ENCODE peak calls at places on chromosome 3, in nine cellular contexts. P is adrenal gland, H is breast epithelium, O is heart left ventricle, M is upper lobe of left lung, X is GM12891, U is H54, K is Peyer's patch, Y is GM12892. A is an unnamed sample.

GRCh38 chr3:12423918-12424634 is 60.2 kb upstream of the TSEN2 start:
- DNase-seq in P (peak), H (no peak), O (no peak), M (no peak), X (no peak), U (no peak), K (no peak), Y (no peak), A (no peak)

GRCh38 chr3:184620799-184621119 is 59.2 kb downstream of the EPHB3 start:
- DNase-seq in P (no peak), H (no peak), O (no peak), M (no peak), X (no peak), U (no peak), K (no peak), Y (no peak), A (no peak)

GRCh38 chr3:186381424-186382216 is 19.6 kb upstream of the DGKG start:
- DNase-seq in P (no peak), H (no peak), O (no peak), M (no peak), X (no peak), U (no peak), K (peak), Y (no peak), A (no peak)

GRCh38 chr3:115937054-115937453 is 313.7 kb downstream of the GAP43 start:
- DNase-seq in P (no peak), H (no peak), O (no peak), M (no peak), X (no peak), U (no peak), K (no peak), Y (no peak), A (no peak)

GRCh38 chr3:134317106-134317947 is 56.9 kb downstream of the AMOTL2 start:
- DNase-seq in P (peak), H (no peak), O (no peak), M (no peak), X (no peak), U (no peak), K (no peak), Y (no peak), A (no peak)

GRCh38 chr3:122925756-122926155 is 101.8 kb downstream of the SEMA5B start:
- DNase-seq in P (no peak), H (no peak), O (no peak), M (no peak), X (no peak), U (no peak), K (no peak), Y (no peak), A (no peak)

GRCh38 chr3:101281616-101282015 is 38.8 kb downstream of the IMPG2 start:
- DNase-seq in P (no peak), H (no peak), O (no peak), M (no peak), X (no peak), U (no peak), K (no peak), Y (no peak), A (no peak)

GRCh38 chr3:104632947-104633346 is 733.8 kb upstream of the ALCAM start:
- DNase-seq in P (no peak), H (no peak), O (no peak), M (no peak), X (no peak), U (no peak), K (no peak), Y (no peak), A (no peak)

GRCh38 chr3:85903434-85903833 is 944.6 kb downstream of the CADM2 start:
- DNase-seq in P (no peak), H (no peak), O (no peak), M (no peak), X (no peak), U (no peak), K (no peak), Y (no peak), A (no peak)

GRCh38 chr3:161914703-161915102 is 418.1 kb downstream of the OTOL1 start:
- DNase-seq in P (no peak), H (no peak), O (peak), M (no peak), X (no peak), U (no peak), K (no peak), Y (no peak), A (peak)

GRCh38 chr3:149970716-149971402 is at the start of gene PFN2:
- DNase-seq in P (peak), H (peak), O (peak), M (peak), X (peak), U (peak), K (peak), Y (peak), A (peak)

GRCh38 chr3:133988631-133989161 is 41.0 kb downstream of the SLCO2A1 start:
- DNase-seq in P (no peak), H (peak), O (no peak), M (no peak), X (no peak), U (no peak), K (no peak), Y (no peak), A (no peak)

GRCh38 chr3:63400259-63400860 is 122.3 kb downstream of the SYNPR start:
- DNase-seq in P (no peak), H (no peak), O (no peak), M (no peak), X (no peak), U (no peak), K (no peak), Y (no peak), A (no peak)

GRCh38 chr3:153221748-153222162 is 59.7 kb downstream of the RAP2B start:
- DNase-seq in P (peak), H (peak), O (peak), M (no peak), X (peak), U (peak), K (peak), Y (peak), A (peak)

GRCh38 chr3:119580148-119580760 is 962 bp downstream of the ADPRH start:
- DNase-seq in P (peak), H (no peak), O (peak), M (no peak), X (peak), U (no peak), K (no peak), Y (peak), A (peak)

GRCh38 chr3:159091936-159092335 is 290.1 kb downstream of the MFSD1 start:
- DNase-seq in P (no peak), H (no peak), O (no peak), M (no peak), X (no peak), U (no peak), K (no peak), Y (no peak), A (no peak)

GRCh38 chr3:127535901-127536817 is 54.4 kb downstream of the TPRA1 start:
- DNase-seq in P (no peak), H (no peak), O (no peak), M (no peak), X (no peak), U (no peak), K (peak), Y (no peak), A (no peak)

GRCh38 chr3:78497025-78497424 is 1270.8 kb downstream of the ROBO1 start:
- DNase-seq in P (peak), H (no peak), O (peak), M (no peak), X (no peak), U (no peak), K (no peak), Y (no peak), A (no peak)

GRCh38 chr3:46380471-46381215 is 9.9 kb downstream of the CCR5 start:
- DNase-seq in P (no peak), H (peak), O (no peak), M (no peak), X (no peak), U (no peak), K (no peak), Y (no peak), A (no peak)

GRCh38 chr3:164278550-164278949 is 799.7 kb downstream of the SI start:
- DNase-seq in P (no peak), H (no peak), O (no peak), M (no peak), X (no peak), U (no peak), K (no peak), Y (no peak), A (no peak)

GRCh38 chr3:153138267-153139210 is 23.5 kb upstream of the RAP2B start:
- DNase-seq in P (peak), H (peak), O (peak), M (no peak), X (no peak), U (no peak), K (peak), Y (peak), A (peak)

GRCh38 chr3:185402561-185402960 is 39.6 kb downstream of the MAP3K13 start:
- DNase-seq in P (peak), H (no peak), O (no peak), M (no peak), X (no peak), U (no peak), K (no peak), Y (no peak), A (no peak)

GRCh38 chr3:66106788-66107187 is 68.1 kb upstream of the MAGI1 start:
- DNase-seq in P (no peak), H (no peak), O (no peak), M (no peak), X (no peak), U (no peak), K (no peak), Y (no peak), A (no peak)

GRCh38 chr3:4980229-4981159 is 1.3 kb downstream of the BHLHE40 start:
- DNase-seq in P (peak), H (peak), O (peak), M (peak), X (peak), U (no peak), K (peak), Y (no peak), A (peak)

GRCh38 chr3:4983739-4984510 is 4.7 kb downstream of the BHLHE40 start:
- DNase-seq in P (peak), H (no peak), O (peak), M (no peak), X (peak), U (no peak), K (peak), Y (no peak), A (peak)

GRCh38 chr3:4982773-4983738 is 3.8 kb downstream of the BHLHE40 start:
- DNase-seq in P (peak), H (no peak), O (no peak), M (peak), X (no peak), U (no peak), K (no peak), Y (no peak), A (no peak)

GRCh38 chr3:4981160-4981687 is 2.0 kb downstream of the BHLHE40 start:
- DNase-seq in P (peak), H (no peak), O (no peak), M (no peak), X (no peak), U (no peak), K (no peak), Y (no peak), A (no peak)

GRCh38 chr3:4981688-4982494 is 2.7 kb downstream of the BHLHE40 start:
- DNase-seq in P (peak), H (peak), O (no peak), M (no peak), X (no peak), U (no peak), K (no peak), Y (no peak), A (peak)
- TF ChIP-seq POLR2A in P (peak), H (no peak), O (no peak), M (no peak), X (no peak), U (no peak), K (no peak), Y (peak), A (peak)

GRCh38 chr3:50365080-50365841 is 5.9 kb upstream of the TMEM115 start:
- DNase-seq in P (peak), H (peak), O (peak), M (peak), X (peak), U (no peak), K (peak), Y (peak), A (peak)
- TF ChIP-seq POLR2A in P (peak), H (no peak), O (no peak), M (no peak), X (no peak), U (no peak), K (peak), Y (no peak), A (no peak)

DNA sequence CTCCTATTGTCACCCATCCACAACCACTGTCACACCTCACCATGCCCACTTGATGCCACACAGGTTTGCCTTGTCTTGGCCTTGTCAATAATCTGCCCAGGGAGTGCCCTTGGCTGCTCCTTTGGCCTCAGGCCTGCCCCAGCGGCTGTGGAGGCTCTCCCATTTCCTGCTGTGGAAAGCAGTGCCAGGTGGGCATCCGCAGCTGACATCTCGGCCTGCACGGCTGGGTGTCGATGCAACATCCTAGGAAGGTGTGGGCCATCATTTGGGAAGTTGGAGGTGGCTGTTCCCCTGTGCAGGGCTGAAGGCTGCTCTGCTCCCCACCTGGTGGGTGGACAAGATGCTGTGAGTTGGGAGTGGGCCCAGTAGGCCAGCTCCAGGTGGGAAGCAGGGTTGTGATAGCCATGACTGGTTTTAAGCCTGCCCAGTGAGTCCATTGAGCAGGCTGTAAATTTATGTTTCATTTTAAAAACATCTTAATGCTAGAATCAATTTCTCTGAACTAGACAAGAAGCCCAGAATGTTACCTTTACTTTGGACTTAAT is 12.5 kb downstream of the DNAH1 start:
- DNase-seq in P (no peak), H (no peak), O (no peak), M (no peak), X (no peak), U (no peak), K (no peak), Y (no peak), A (no peak)
- TF ChIP-seq POLR2A in P (no peak), H (no peak), O (no peak), M (no peak), X (no peak), U (no peak), K (no peak), Y (no peak), A (no peak)

GRCh38 chr3:48598323-48599076 is 3.4 kb upstream of the COL7A1 start:
- DNase-seq in P (peak), H (peak), O (peak), M (peak), X (no peak), U (peak), K (no peak), Y (no peak), A (no peak)
- TF ChIP-seq POLR2A in P (no peak), H (no peak), O (no peak), M (no peak), X (no peak), U (no peak), K (no peak), Y (no peak), A (no peak)

DNA sequence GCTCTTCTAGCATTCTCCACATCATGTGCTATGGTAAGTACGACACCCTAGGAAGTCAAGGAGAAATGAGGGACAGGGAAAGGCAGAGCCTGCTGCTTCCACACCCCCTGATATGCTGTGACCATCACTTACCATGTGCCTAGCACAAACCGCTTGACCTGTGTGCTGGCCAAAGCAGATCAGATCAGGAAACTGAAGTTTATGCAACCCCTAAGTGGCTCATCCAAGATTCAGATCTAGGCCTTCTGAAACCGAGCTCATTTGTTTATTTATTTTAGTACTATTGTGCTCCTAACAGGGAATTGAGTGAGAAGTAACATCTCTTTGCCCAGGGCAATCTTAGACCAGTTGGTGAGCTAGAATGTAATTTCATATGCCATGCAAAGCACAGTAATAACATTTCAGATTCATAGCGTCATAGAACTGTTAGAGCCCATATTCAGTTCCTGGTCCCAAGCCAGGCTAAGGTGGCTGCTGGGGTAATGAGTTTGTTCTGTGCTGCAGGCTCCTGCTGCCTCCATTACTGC is at the start of gene RTP2:
- DNase-seq in P (no peak), H (no peak), O (no peak), M (no peak), X (no peak), U (no peak), K (no peak), Y (no peak), A (no peak)
- TF ChIP-seq POLR2A in P (no peak), H (no peak), O (no peak), M (no peak), X (no peak), U (no peak), K (no peak), Y (no peak), A (no peak)

GRCh38 chr3:138867996-138868395 is 33.3 kb upstream of the PIK3CB start:
- DNase-seq in P (no peak), H (no peak), O (no peak), M (no peak), X (no peak), U (no peak), K (no peak), Y (no peak), A (no peak)

GRCh38 chr3:138861755-138862333 is 27.1 kb upstream of the PIK3CB start:
- DNase-seq in P (no peak), H (no peak), O (no peak), M (no peak), X (no peak), U (peak), K (no peak), Y (no peak), A (no peak)

GRCh38 chr3:138863776-138864113 is 29.0 kb upstream of the PIK3CB start:
- DNase-seq in P (no peak), H (no peak), O (no peak), M (no peak), X (no peak), U (no peak), K (no peak), Y (no peak), A (no peak)

GRCh38 chr3:138862924-138863775 is 28.4 kb upstream of the PIK3CB start:
- DNase-seq in P (peak), H (peak), O (peak), M (no peak), X (no peak), U (peak), K (peak), Y (no peak), A (no peak)

DNA sequence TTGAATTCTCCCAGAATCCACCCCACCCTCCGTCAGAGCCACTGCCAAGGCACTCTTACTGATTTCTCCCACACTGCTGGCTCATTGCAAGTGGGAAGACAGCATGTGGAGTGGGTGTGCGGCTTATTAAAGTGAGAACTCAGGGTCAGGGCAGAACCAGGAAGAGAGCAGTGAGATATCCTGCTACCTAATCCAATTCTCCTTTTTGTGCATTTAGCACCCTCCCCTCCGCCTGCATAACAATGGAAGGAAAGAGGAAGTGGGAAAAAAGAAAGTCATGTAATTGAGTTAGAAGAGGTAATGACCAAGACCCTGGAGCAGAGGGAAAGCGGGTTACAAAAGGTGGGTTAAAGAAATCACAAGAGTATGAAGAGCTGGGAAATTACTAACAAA is 27.8 kb upstream of the PIK3CB start:
- DNase-seq in P (no peak), H (no peak), O (no peak), M (no peak), X (no peak), U (no peak), K (no peak), Y (no peak), A (no peak)
- TF ChIP-seq POLR2A in P (no peak), H (no peak), O (no peak), M (no peak), X (no peak), U (no peak), K (no peak), Y (no peak), A (no peak)

GRCh38 chr3:74301058-74301457 is 313.4 kb downstream of the CNTN3 start:
- DNase-seq in P (no peak), H (no peak), O (no peak), M (no peak), X (no peak), U (no peak), K (no peak), Y (no peak), A (no peak)
- TF ChIP-seq POLR2A in P (no peak), H (no peak), O (no peak), M (no peak), X (no peak), U (no peak), K (no peak), Y (no peak), A (no peak)

A was measured in erythroblast.